ENCODE peak calls at places on chromosomes 6 and 20, in five cellular contexts. J is SW 1271; O is pons; E is stimulated activated CD8-positive, alpha-beta memory T cell treated with anti-CD3 and anti-CD28 coated beads, Interleukin-7, amount 100 ng/mL, for 4 hours; Y is naive thymus-derived CD8-positive, alpha-beta T cell. U is an unnamed sample.

GRCh38 chr6:25750911-25751310 is 3.6 kb upstream of the SLC17A4 start:
- DNase-seq in Y (no peak), E (no peak), O (no peak), J (no peak), U (no peak)

GRCh38 chr6:111614833-111615582 is 9.3 kb upstream of the TRAF3IP2 start:
- DNase-seq in J (no peak), E (no peak), Y (no peak), O (no peak), U (no peak)

GRCh38 chr6:72084992-72085569 is 198.7 kb downstream of the RIMS1 start:
- DNase-seq in E (no peak), O (peak), J (no peak), Y (no peak), U (no peak)

GRCh38 chr6:149806127-149806526 is 56.6 kb downstream of the PCMT1 start:
- DNase-seq in E (no peak), O (no peak), Y (no peak), J (no peak), U (no peak)

GRCh38 chr6:81939774-81940165 is 187.3 kb upstream of the TENT5A start:
- DNase-seq in O (no peak), Y (no peak), E (no peak), J (no peak), U (no peak)

GRCh38 chr20:50393990-50394561 is 116.1 kb upstream of the PTPN1 start:
- DNase-seq in Y (no peak), J (no peak), O (no peak), E (no peak), U (no peak)

GRCh38 chr20:20405619-20406018 is 37.7 kb downstream of the INSM1 start:
- DNase-seq in E (no peak), Y (no peak), O (no peak), J (no peak), U (no peak)

GRCh38 chr6:90403489-90404381 is 107.1 kb upstream of the BACH2 start:
- DNase-seq in O (peak), E (no peak), Y (no peak), J (no peak), U (no peak)

U was measured in Panc1.